ENCODE peak calls at places on chromosome 11, in ten cellular contexts. One of them, this sample, is unnamed.

GRCh38 chr11:31818874-31819331 is 7.8 kb upstream of the PAX6 start:
- DNase-seq in NCI-H2029: no peak
- DNase-seq in HT1080: no peak
- DNase-seq in GM04504: no peak
- DNase-seq in fibroblast of lung: no peak
- DNase-seq in stimulated activated CD4-positive, alpha-beta T cell treated with anti-CD3 and anti-CD28 coated beads, Interleukin-12 subunit alpha, Interleukin-12 subunit beta, amount 100 ng/mL, for 48 hours: no peak
- DNase-seq in activated naive CD8-positive, alpha-beta T cell treated with anti-CD3 and anti-CD28 coated beads, Interleukin-2, amount 50 U/mL, for 24 hours: no peak
- DNase-seq in RKO: no peak
- DNase-seq in left ventricle myocardium inferior: no peak
- DNase-seq in substantia nigra: no peak
- DNase-seq in this sample: no peak

GRCh38 chr11:69837791-69838190 is 18.6 kb upstream of the FGF3 start:
- DNase-seq in substantia nigra: no peak
- DNase-seq in HT1080: no peak
- DNase-seq in stimulated activated CD4-positive, alpha-beta T cell treated with anti-CD3 and anti-CD28 coated beads, Interleukin-12 subunit alpha, Interleukin-12 subunit beta, amount 100 ng/mL, for 48 hours: no peak
- DNase-seq in RKO: no peak
- DNase-seq in NCI-H2029: no peak
- DNase-seq in left ventricle myocardium inferior: no peak
- DNase-seq in fibroblast of lung: no peak
- DNase-seq in activated naive CD8-positive, alpha-beta T cell treated with anti-CD3 and anti-CD28 coated beads, Interleukin-2, amount 50 U/mL, for 24 hours: no peak
- DNase-seq in GM04504: no peak
- DNase-seq in this sample: no peak

GRCh38 chr11:118304227-118304808 is at the start of gene CD3E:
- DNase-seq in RKO: no peak
- DNase-seq in fibroblast of lung: no peak
- DNase-seq in HT1080: no peak
- DNase-seq in substantia nigra: no peak
- DNase-seq in activated naive CD8-positive, alpha-beta T cell treated with anti-CD3 and anti-CD28 coated beads, Interleukin-2, amount 50 U/mL, for 24 hours: peak
- DNase-seq in left ventricle myocardium inferior: no peak
- DNase-seq in stimulated activated CD4-positive, alpha-beta T cell treated with anti-CD3 and anti-CD28 coated beads, Interleukin-12 subunit alpha, Interleukin-12 subunit beta, amount 100 ng/mL, for 48 hours: peak
- DNase-seq in NCI-H2029: no peak
- DNase-seq in GM04504: no peak
- DNase-seq in this sample: no peak

GRCh38 chr11:66595245-66595904 is 2.4 kb downstream of the CCS start:
- DNase-seq in activated naive CD8-positive, alpha-beta T cell treated with anti-CD3 and anti-CD28 coated beads, Interleukin-2, amount 50 U/mL, for 24 hours: no peak
- DNase-seq in RKO: no peak
- DNase-seq in fibroblast of lung: peak
- DNase-seq in GM04504: no peak
- DNase-seq in NCI-H2029: no peak
- DNase-seq in left ventricle myocardium inferior: peak
- DNase-seq in HT1080: no peak
- DNase-seq in substantia nigra: no peak
- DNase-seq in stimulated activated CD4-positive, alpha-beta T cell treated with anti-CD3 and anti-CD28 coated beads, Interleukin-12 subunit alpha, Interleukin-12 subunit beta, amount 100 ng/mL, for 48 hours: no peak
- DNase-seq in this sample: no peak

GRCh38 chr11:86941077-86941870 is 13.9 kb downstream of the FZD4 start:
- DNase-seq in left ventricle myocardium inferior: no peak
- DNase-seq in fibroblast of lung: no peak
- DNase-seq in RKO: no peak
- DNase-seq in NCI-H2029: no peak
- DNase-seq in stimulated activated CD4-positive, alpha-beta T cell treated with anti-CD3 and anti-CD28 coated beads, Interleukin-12 subunit alpha, Interleukin-12 subunit beta, amount 100 ng/mL, for 48 hours: no peak
- DNase-seq in GM04504: no peak
- DNase-seq in activated naive CD8-positive, alpha-beta T cell treated with anti-CD3 and anti-CD28 coated beads, Interleukin-2, amount 50 U/mL, for 24 hours: no peak
- DNase-seq in HT1080: no peak
- DNase-seq in substantia nigra: no peak
- DNase-seq in this sample: no peak

GRCh38 chr11:1870721-1871466 is 18.0 kb downstream of the LSP1 start:
- DNase-seq in left ventricle myocardium inferior: peak
- DNase-seq in fibroblast of lung: no peak
- DNase-seq in NCI-H2029: no peak
- DNase-seq in HT1080: no peak
- DNase-seq in GM04504: no peak
- DNase-seq in RKO: no peak
- DNase-seq in stimulated activated CD4-positive, alpha-beta T cell treated with anti-CD3 and anti-CD28 coated beads, Interleukin-12 subunit alpha, Interleukin-12 subunit beta, amount 100 ng/mL, for 48 hours: no peak
- DNase-seq in substantia nigra: no peak
- DNase-seq in activated naive CD8-positive, alpha-beta T cell treated with anti-CD3 and anti-CD28 coated beads, Interleukin-2, amount 50 U/mL, for 24 hours: peak
- DNase-seq in this sample: no peak

GRCh38 chr11:110473666-110474065 is 43.9 kb downstream of the FDX1 start:
- DNase-seq in NCI-H2029: no peak
- DNase-seq in fibroblast of lung: no peak
- DNase-seq in stimulated activated CD4-positive, alpha-beta T cell treated with anti-CD3 and anti-CD28 coated beads, Interleukin-12 subunit alpha, Interleukin-12 subunit beta, amount 100 ng/mL, for 48 hours: no peak
- DNase-seq in left ventricle myocardium inferior: no peak
- DNase-seq in GM04504: no peak
- DNase-seq in substantia nigra: no peak
- DNase-seq in activated naive CD8-positive, alpha-beta T cell treated with anti-CD3 and anti-CD28 coated beads, Interleukin-2, amount 50 U/mL, for 24 hours: no peak
- DNase-seq in HT1080: no peak
- DNase-seq in RKO: no peak
- DNase-seq in this sample: no peak

GRCh38 chr11:36411202-36411640 is 98.9 kb downstream of the TRAF6 start:
- DNase-seq in fibroblast of lung: no peak
- DNase-seq in substantia nigra: no peak
- DNase-seq in NCI-H2029: no peak
- DNase-seq in activated naive CD8-positive, alpha-beta T cell treated with anti-CD3 and anti-CD28 coated beads, Interleukin-2, amount 50 U/mL, for 24 hours: peak
- DNase-seq in RKO: no peak
- DNase-seq in HT1080: no peak
- DNase-seq in left ventricle myocardium inferior: no peak
- DNase-seq in stimulated activated CD4-positive, alpha-beta T cell treated with anti-CD3 and anti-CD28 coated beads, Interleukin-12 subunit alpha, Interleukin-12 subunit beta, amount 100 ng/mL, for 48 hours: no peak
- DNase-seq in GM04504: no peak
- DNase-seq in this sample: no peak

GRCh38 chr11:9838961-9839360 is 175.1 kb downstream of the SWAP70 start:
- DNase-seq in stimulated activated CD4-positive, alpha-beta T cell treated with anti-CD3 and anti-CD28 coated beads, Interleukin-12 subunit alpha, Interleukin-12 subunit beta, amount 100 ng/mL, for 48 hours: no peak
- DNase-seq in RKO: no peak
- DNase-seq in substantia nigra: no peak
- DNase-seq in fibroblast of lung: peak
- DNase-seq in HT1080: peak
- DNase-seq in activated naive CD8-positive, alpha-beta T cell treated with anti-CD3 and anti-CD28 coated beads, Interleukin-2, amount 50 U/mL, for 24 hours: no peak
- DNase-seq in NCI-H2029: no peak
- DNase-seq in GM04504: no peak
- DNase-seq in left ventricle myocardium inferior: no peak
- DNase-seq in this sample: no peak

GRCh38 chr11:68751331-68751856 is at the start of gene TESMIN:
- DNase-seq in substantia nigra: no peak
- DNase-seq in fibroblast of lung: peak
- DNase-seq in RKO: peak
- DNase-seq in stimulated activated CD4-positive, alpha-beta T cell treated with anti-CD3 and anti-CD28 coated beads, Interleukin-12 subunit alpha, Interleukin-12 subunit beta, amount 100 ng/mL, for 48 hours: peak
- DNase-seq in GM04504: peak
- DNase-seq in left ventricle myocardium inferior: peak
- DNase-seq in activated naive CD8-positive, alpha-beta T cell treated with anti-CD3 and anti-CD28 coated beads, Interleukin-2, amount 50 U/mL, for 24 hours: peak
- DNase-seq in HT1080: no peak
- DNase-seq in NCI-H2029: peak
- DNase-seq in this sample: no peak

GRCh38 chr11:94750319-94751215 is 17.6 kb upstream of the AMOTL1 start:
- DNase-seq in activated naive CD8-positive, alpha-beta T cell treated with anti-CD3 and anti-CD28 coated beads, Interleukin-2, amount 50 U/mL, for 24 hours: no peak
- DNase-seq in substantia nigra: no peak
- DNase-seq in NCI-H2029: no peak
- DNase-seq in GM04504: no peak
- DNase-seq in RKO: no peak
- DNase-seq in left ventricle myocardium inferior: no peak
- DNase-seq in stimulated activated CD4-positive, alpha-beta T cell treated with anti-CD3 and anti-CD28 coated beads, Interleukin-12 subunit alpha, Interleukin-12 subunit beta, amount 100 ng/mL, for 48 hours: no peak
- DNase-seq in HT1080: no peak
- DNase-seq in fibroblast of lung: no peak
- DNase-seq in this sample: no peak